ENCODE peak calls at places on chromosomes 13 and 19, in eight cellular contexts. One of them, this sample, is unnamed.
A peak's percentile ranks its signal among the peaks of the same experiment; 100 is the strongest.

GRCh38 chr19:7328647-7329046 is 20.1 kb upstream of the ARHGEF18 start:
- DNase-seq in GDM1: no peak
- DNase-seq in stimulated activated CD4-positive, alpha-beta T cell treated with anti-CD3 and anti-CD28 coated beads, Interleukin-4, amount 100 ng/mL, for 1 hour: no peak
- DNase-seq in tibial nerve: no peak
- DNase-seq in IMR-90: no peak
- DNase-seq in H4: no peak
- DNase-seq in transverse colon: no peak
- DNase-seq in activated naive CD8-positive, alpha-beta T cell treated with anti-CD3 and anti-CD28 coated beads, Interleukin-2, amount 50 U/mL, for 16 hours: no peak
- DNase-seq in this sample: no peak

GRCh38 chr19:18502633-18503294 is 19.1 kb downstream of the ELL start:
- DNase-seq in transverse colon: peak; percentile 40
- DNase-seq in stimulated activated CD4-positive, alpha-beta T cell treated with anti-CD3 and anti-CD28 coated beads, Interleukin-4, amount 100 ng/mL, for 1 hour: no peak
- DNase-seq in IMR-90: no peak
- DNase-seq in GDM1: no peak
- DNase-seq in activated naive CD8-positive, alpha-beta T cell treated with anti-CD3 and anti-CD28 coated beads, Interleukin-2, amount 50 U/mL, for 16 hours: no peak
- DNase-seq in H4: no peak
- DNase-seq in tibial nerve: no peak
- DNase-seq in this sample: no peak

GRCh38 chr19:48400018-48400742 is 6.7 kb downstream of the GRIN2D start:
- DNase-seq in tibial nerve: peak; percentile 37
- DNase-seq in H4: no peak
- DNase-seq in transverse colon: peak; percentile 60
- DNase-seq in IMR-90: peak; percentile 55
- DNase-seq in stimulated activated CD4-positive, alpha-beta T cell treated with anti-CD3 and anti-CD28 coated beads, Interleukin-4, amount 100 ng/mL, for 1 hour: no peak
- DNase-seq in GDM1: no peak
- DNase-seq in activated naive CD8-positive, alpha-beta T cell treated with anti-CD3 and anti-CD28 coated beads, Interleukin-2, amount 50 U/mL, for 16 hours: no peak
- DNase-seq in this sample: no peak

GRCh38 chr13:97125810-97126738 is 96.1 kb upstream of the MBNL2 start:
- DNase-seq in transverse colon: no peak
- DNase-seq in activated naive CD8-positive, alpha-beta T cell treated with anti-CD3 and anti-CD28 coated beads, Interleukin-2, amount 50 U/mL, for 16 hours: no peak
- DNase-seq in tibial nerve: no peak
- DNase-seq in IMR-90: peak; percentile 39
- DNase-seq in stimulated activated CD4-positive, alpha-beta T cell treated with anti-CD3 and anti-CD28 coated beads, Interleukin-4, amount 100 ng/mL, for 1 hour: no peak
- DNase-seq in GDM1: no peak
- DNase-seq in H4: peak; percentile 33
- DNase-seq in this sample: no peak

GRCh38 chr13:38981096-38981495 is 9.5 kb downstream of the STOML3 start:
- DNase-seq in tibial nerve: no peak
- DNase-seq in transverse colon: no peak
- DNase-seq in GDM1: no peak
- DNase-seq in IMR-90: no peak
- DNase-seq in activated naive CD8-positive, alpha-beta T cell treated with anti-CD3 and anti-CD28 coated beads, Interleukin-2, amount 50 U/mL, for 16 hours: no peak
- DNase-seq in H4: no peak
- DNase-seq in stimulated activated CD4-positive, alpha-beta T cell treated with anti-CD3 and anti-CD28 coated beads, Interleukin-4, amount 100 ng/mL, for 1 hour: no peak
- DNase-seq in this sample: no peak

GRCh38 chr13:101474419-101474957 is 22.0 kb downstream of the ITGBL1 start:
- DNase-seq in H4: peak; percentile 61
- DNase-seq in IMR-90: peak; percentile 91
- DNase-seq in tibial nerve: no peak
- DNase-seq in transverse colon: no peak
- DNase-seq in GDM1: no peak
- DNase-seq in stimulated activated CD4-positive, alpha-beta T cell treated with anti-CD3 and anti-CD28 coated beads, Interleukin-4, amount 100 ng/mL, for 1 hour: no peak
- DNase-seq in activated naive CD8-positive, alpha-beta T cell treated with anti-CD3 and anti-CD28 coated beads, Interleukin-2, amount 50 U/mL, for 16 hours: no peak
- DNase-seq in this sample: no peak

GRCh38 chr19:46620716-46621115 is 4.2 kb downstream of the PTGIR start:
- DNase-seq in IMR-90: peak; percentile 85
- DNase-seq in transverse colon: no peak
- DNase-seq in H4: no peak
- DNase-seq in tibial nerve: no peak
- DNase-seq in activated naive CD8-positive, alpha-beta T cell treated with anti-CD3 and anti-CD28 coated beads, Interleukin-2, amount 50 U/mL, for 16 hours: no peak
- DNase-seq in GDM1: no peak
- DNase-seq in stimulated activated CD4-positive, alpha-beta T cell treated with anti-CD3 and anti-CD28 coated beads, Interleukin-4, amount 100 ng/mL, for 1 hour: no peak
- DNase-seq in this sample: no peak

GRCh38 chr13:78147905-78148304 is 229.3 kb upstream of the EDNRB start:
- DNase-seq in transverse colon: no peak
- DNase-seq in activated naive CD8-positive, alpha-beta T cell treated with anti-CD3 and anti-CD28 coated beads, Interleukin-2, amount 50 U/mL, for 16 hours: no peak
- DNase-seq in tibial nerve: no peak
- DNase-seq in GDM1: no peak
- DNase-seq in H4: peak; percentile 22
- DNase-seq in IMR-90: peak; percentile 84
- DNase-seq in stimulated activated CD4-positive, alpha-beta T cell treated with anti-CD3 and anti-CD28 coated beads, Interleukin-4, amount 100 ng/mL, for 1 hour: no peak
- DNase-seq in this sample: no peak

GRCh38 chr19:12789904-12790619 is 1.2 kb upstream of the JUNB start:
- DNase-seq in transverse colon: peak; percentile 97
- DNase-seq in stimulated activated CD4-positive, alpha-beta T cell treated with anti-CD3 and anti-CD28 coated beads, Interleukin-4, amount 100 ng/mL, for 1 hour: peak; percentile 84
- DNase-seq in H4: peak; percentile 94
- DNase-seq in activated naive CD8-positive, alpha-beta T cell treated with anti-CD3 and anti-CD28 coated beads, Interleukin-2, amount 50 U/mL, for 16 hours: no peak
- DNase-seq in IMR-90: peak; percentile 93
- DNase-seq in tibial nerve: peak; percentile 93
- DNase-seq in GDM1: peak; percentile 97
- DNase-seq in this sample: peak; percentile 95

GRCh38 chr19:6540918-6541689 is 10.3 kb downstream of the TNFSF9 start:
- DNase-seq in transverse colon: no peak
- DNase-seq in tibial nerve: no peak
- DNase-seq in H4: no peak
- DNase-seq in activated naive CD8-positive, alpha-beta T cell treated with anti-CD3 and anti-CD28 coated beads, Interleukin-2, amount 50 U/mL, for 16 hours: no peak
- DNase-seq in IMR-90: no peak
- DNase-seq in GDM1: no peak
- DNase-seq in stimulated activated CD4-positive, alpha-beta T cell treated with anti-CD3 and anti-CD28 coated beads, Interleukin-4, amount 100 ng/mL, for 1 hour: no peak
- DNase-seq in this sample: no peak

GRCh38 chr19:42330521-42330835 is 5.0 kb downstream of the MEGF8 start:
- DNase-seq in H4: no peak
- DNase-seq in tibial nerve: peak; percentile 29
- DNase-seq in transverse colon: no peak
- DNase-seq in stimulated activated CD4-positive, alpha-beta T cell treated with anti-CD3 and anti-CD28 coated beads, Interleukin-4, amount 100 ng/mL, for 1 hour: no peak
- DNase-seq in GDM1: no peak
- DNase-seq in activated naive CD8-positive, alpha-beta T cell treated with anti-CD3 and anti-CD28 coated beads, Interleukin-2, amount 50 U/mL, for 16 hours: no peak
- DNase-seq in IMR-90: no peak
- DNase-seq in this sample: no peak

GRCh38 chr19:44890366-44891015 is 563 bp upstream of the TOMM40 start:
- DNase-seq in GDM1: peak; percentile 100
- DNase-seq in IMR-90: peak; percentile 100
- DNase-seq in activated naive CD8-positive, alpha-beta T cell treated with anti-CD3 and anti-CD28 coated beads, Interleukin-2, amount 50 U/mL, for 16 hours: peak; percentile 100
- DNase-seq in transverse colon: no peak
- DNase-seq in tibial nerve: no peak
- DNase-seq in H4: peak; percentile 99
- DNase-seq in stimulated activated CD4-positive, alpha-beta T cell treated with anti-CD3 and anti-CD28 coated beads, Interleukin-4, amount 100 ng/mL, for 1 hour: peak; percentile 100
- DNase-seq in this sample: peak; percentile 98

GRCh38 chr13:94679614-94680013 is 32.7 kb downstream of the SOX21 start:
- DNase-seq in H4: no peak
- DNase-seq in stimulated activated CD4-positive, alpha-beta T cell treated with anti-CD3 and anti-CD28 coated beads, Interleukin-4, amount 100 ng/mL, for 1 hour: no peak
- DNase-seq in transverse colon: no peak
- DNase-seq in IMR-90: no peak
- DNase-seq in GDM1: no peak
- DNase-seq in activated naive CD8-positive, alpha-beta T cell treated with anti-CD3 and anti-CD28 coated beads, Interleukin-2, amount 50 U/mL, for 16 hours: no peak
- DNase-seq in tibial nerve: no peak
- DNase-seq in this sample: no peak

GRCh38 chr13:92963029-92963428 is 263.6 kb upstream of the GPC6 start:
- DNase-seq in activated naive CD8-positive, alpha-beta T cell treated with anti-CD3 and anti-CD28 coated beads, Interleukin-2, amount 50 U/mL, for 16 hours: no peak
- DNase-seq in H4: no peak
- DNase-seq in tibial nerve: no peak
- DNase-seq in stimulated activated CD4-positive, alpha-beta T cell treated with anti-CD3 and anti-CD28 coated beads, Interleukin-4, amount 100 ng/mL, for 1 hour: no peak
- DNase-seq in transverse colon: no peak
- DNase-seq in GDM1: no peak
- DNase-seq in IMR-90: peak; percentile 20
- DNase-seq in this sample: no peak

GRCh38 chr13:66965146-66965545 is 265.0 kb downstream of the PCDH9 start:
- DNase-seq in transverse colon: no peak
- DNase-seq in GDM1: no peak
- DNase-seq in H4: no peak
- DNase-seq in IMR-90: no peak
- DNase-seq in stimulated activated CD4-positive, alpha-beta T cell treated with anti-CD3 and anti-CD28 coated beads, Interleukin-4, amount 100 ng/mL, for 1 hour: no peak
- DNase-seq in tibial nerve: no peak
- DNase-seq in activated naive CD8-positive, alpha-beta T cell treated with anti-CD3 and anti-CD28 coated beads, Interleukin-2, amount 50 U/mL, for 16 hours: no peak
- DNase-seq in this sample: no peak

GRCh38 chr13:44013666-44014291 is 134.1 kb downstream of the LACC1 start:
- DNase-seq in tibial nerve: no peak
- DNase-seq in H4: no peak
- DNase-seq in activated naive CD8-positive, alpha-beta T cell treated with anti-CD3 and anti-CD28 coated beads, Interleukin-2, amount 50 U/mL, for 16 hours: no peak
- DNase-seq in IMR-90: peak; percentile 77
- DNase-seq in transverse colon: no peak
- DNase-seq in GDM1: no peak
- DNase-seq in stimulated activated CD4-positive, alpha-beta T cell treated with anti-CD3 and anti-CD28 coated beads, Interleukin-4, amount 100 ng/mL, for 1 hour: no peak
- DNase-seq in this sample: no peak

GRCh38 chr19:38464421-38465082 is 31.1 kb downstream of the RYR1 start:
- DNase-seq in stimulated activated CD4-positive, alpha-beta T cell treated with anti-CD3 and anti-CD28 coated beads, Interleukin-4, amount 100 ng/mL, for 1 hour: no peak
- DNase-seq in activated naive CD8-positive, alpha-beta T cell treated with anti-CD3 and anti-CD28 coated beads, Interleukin-2, amount 50 U/mL, for 16 hours: no peak
- DNase-seq in transverse colon: no peak
- DNase-seq in IMR-90: no peak
- DNase-seq in H4: no peak
- DNase-seq in tibial nerve: no peak
- DNase-seq in GDM1: no peak
- DNase-seq in this sample: no peak

GRCh38 chr13:40539954-40540706 is 126.3 kb downstream of the FOXO1 start:
- DNase-seq in H4: peak; percentile 56
- DNase-seq in transverse colon: no peak
- DNase-seq in IMR-90: peak; percentile 52
- DNase-seq in activated naive CD8-positive, alpha-beta T cell treated with anti-CD3 and anti-CD28 coated beads, Interleukin-2, amount 50 U/mL, for 16 hours: no peak
- DNase-seq in tibial nerve: no peak
- DNase-seq in stimulated activated CD4-positive, alpha-beta T cell treated with anti-CD3 and anti-CD28 coated beads, Interleukin-4, amount 100 ng/mL, for 1 hour: no peak
- DNase-seq in GDM1: no peak
- DNase-seq in this sample: no peak

GRCh38 chr19:17249887-17250548 is 4.3 kb upstream of the NR2F6 start:
- DNase-seq in stimulated activated CD4-positive, alpha-beta T cell treated with anti-CD3 and anti-CD28 coated beads, Interleukin-4, amount 100 ng/mL, for 1 hour: no peak
- DNase-seq in H4: no peak
- DNase-seq in GDM1: no peak
- DNase-seq in activated naive CD8-positive, alpha-beta T cell treated with anti-CD3 and anti-CD28 coated beads, Interleukin-2, amount 50 U/mL, for 16 hours: no peak
- DNase-seq in tibial nerve: no peak
- DNase-seq in transverse colon: peak; percentile 77
- DNase-seq in IMR-90: no peak
- DNase-seq in this sample: no peak

GRCh38 chr13:98839826-98840769 is 87.6 kb upstream of the SLC15A1 start:
- DNase-seq in activated naive CD8-positive, alpha-beta T cell treated with anti-CD3 and anti-CD28 coated beads, Interleukin-2, amount 50 U/mL, for 16 hours: no peak
- DNase-seq in H4: peak; percentile 21
- DNase-seq in IMR-90: peak; percentile 47
- DNase-seq in transverse colon: peak; percentile 51
- DNase-seq in GDM1: peak; percentile 13
- DNase-seq in tibial nerve: peak; percentile 33
- DNase-seq in stimulated activated CD4-positive, alpha-beta T cell treated with anti-CD3 and anti-CD28 coated beads, Interleukin-4, amount 100 ng/mL, for 1 hour: peak; percentile 43
- DNase-seq in this sample: peak; percentile 11

GRCh38 chr13:100818706-100819105 is 144.1 kb upstream of the TMTC4 start:
- DNase-seq in GDM1: no peak
- DNase-seq in activated naive CD8-positive, alpha-beta T cell treated with anti-CD3 and anti-CD28 coated beads, Interleukin-2, amount 50 U/mL, for 16 hours: no peak
- DNase-seq in tibial nerve: no peak
- DNase-seq in H4: no peak
- DNase-seq in transverse colon: no peak
- DNase-seq in stimulated activated CD4-positive, alpha-beta T cell treated with anti-CD3 and anti-CD28 coated beads, Interleukin-4, amount 100 ng/mL, for 1 hour: no peak
- DNase-seq in IMR-90: no peak
- DNase-seq in this sample: no peak

GRCh38 chr19:33862991-33863390 is 66.3 kb downstream of the KCTD15 start:
- DNase-seq in H4: no peak
- DNase-seq in GDM1: no peak
- DNase-seq in tibial nerve: no peak
- DNase-seq in transverse colon: no peak
- DNase-seq in stimulated activated CD4-positive, alpha-beta T cell treated with anti-CD3 and anti-CD28 coated beads, Interleukin-4, amount 100 ng/mL, for 1 hour: no peak
- DNase-seq in IMR-90: no peak
- DNase-seq in activated naive CD8-positive, alpha-beta T cell treated with anti-CD3 and anti-CD28 coated beads, Interleukin-2, amount 50 U/mL, for 16 hours: no peak
- DNase-seq in this sample: no peak

GRCh38 chr19:12628040-12629022 is 17.6 kb downstream of the ZNF791 start:
- DNase-seq in stimulated activated CD4-positive, alpha-beta T cell treated with anti-CD3 and anti-CD28 coated beads, Interleukin-4, amount 100 ng/mL, for 1 hour: no peak
- DNase-seq in IMR-90: peak; percentile 17
- DNase-seq in transverse colon: no peak
- DNase-seq in activated naive CD8-positive, alpha-beta T cell treated with anti-CD3 and anti-CD28 coated beads, Interleukin-2, amount 50 U/mL, for 16 hours: no peak
- DNase-seq in GDM1: no peak
- DNase-seq in H4: no peak
- DNase-seq in tibial nerve: no peak
- DNase-seq in this sample: no peak

GRCh38 chr19:48807590-48808308 is 3.1 kb downstream of the BCAT2 start:
- DNase-seq in tibial nerve: no peak
- DNase-seq in activated naive CD8-positive, alpha-beta T cell treated with anti-CD3 and anti-CD28 coated beads, Interleukin-2, amount 50 U/mL, for 16 hours: no peak
- DNase-seq in GDM1: no peak
- DNase-seq in IMR-90: no peak
- DNase-seq in stimulated activated CD4-positive, alpha-beta T cell treated with anti-CD3 and anti-CD28 coated beads, Interleukin-4, amount 100 ng/mL, for 1 hour: no peak
- DNase-seq in H4: no peak
- DNase-seq in transverse colon: peak; percentile 48
- DNase-seq in this sample: no peak

GRCh38 chr19:13881231-13881691 is 4.3 kb downstream of the NANOS3 start:
- DNase-seq in activated naive CD8-positive, alpha-beta T cell treated with anti-CD3 and anti-CD28 coated beads, Interleukin-2, amount 50 U/mL, for 16 hours: no peak
- DNase-seq in stimulated activated CD4-positive, alpha-beta T cell treated with anti-CD3 and anti-CD28 coated beads, Interleukin-4, amount 100 ng/mL, for 1 hour: peak; percentile 17
- DNase-seq in transverse colon: no peak
- DNase-seq in IMR-90: peak; percentile 27
- DNase-seq in H4: peak; percentile 78
- DNase-seq in tibial nerve: no peak
- DNase-seq in GDM1: peak; percentile 69
- DNase-seq in this sample: no peak

GRCh38 chr13:27523345-27524073 is 73.1 kb upstream of the MTIF3 start:
- DNase-seq in stimulated activated CD4-positive, alpha-beta T cell treated with anti-CD3 and anti-CD28 coated beads, Interleukin-4, amount 100 ng/mL, for 1 hour: no peak
- DNase-seq in activated naive CD8-positive, alpha-beta T cell treated with anti-CD3 and anti-CD28 coated beads, Interleukin-2, amount 50 U/mL, for 16 hours: no peak
- DNase-seq in tibial nerve: no peak
- DNase-seq in IMR-90: no peak
- DNase-seq in transverse colon: no peak
- DNase-seq in H4: no peak
- DNase-seq in GDM1: peak; percentile 72
- DNase-seq in this sample: no peak

GRCh38 chr19:29806098-29806866 is 5.5 kb upstream of the CCNE1 start:
- DNase-seq in transverse colon: no peak
- DNase-seq in IMR-90: peak; percentile 44
- DNase-seq in GDM1: no peak
- DNase-seq in H4: peak; percentile 77
- DNase-seq in tibial nerve: no peak
- DNase-seq in stimulated activated CD4-positive, alpha-beta T cell treated with anti-CD3 and anti-CD28 coated beads, Interleukin-4, amount 100 ng/mL, for 1 hour: no peak
- DNase-seq in activated naive CD8-positive, alpha-beta T cell treated with anti-CD3 and anti-CD28 coated beads, Interleukin-2, amount 50 U/mL, for 16 hours: no peak
- DNase-seq in this sample: no peak

GRCh38 chr19:29953352-29954247 is 11.6 kb downstream of the URI1 start:
- DNase-seq in transverse colon: no peak
- DNase-seq in stimulated activated CD4-positive, alpha-beta T cell treated with anti-CD3 and anti-CD28 coated beads, Interleukin-4, amount 100 ng/mL, for 1 hour: no peak
- DNase-seq in IMR-90: no peak
- DNase-seq in tibial nerve: no peak
- DNase-seq in activated naive CD8-positive, alpha-beta T cell treated with anti-CD3 and anti-CD28 coated beads, Interleukin-2, amount 50 U/mL, for 16 hours: no peak
- DNase-seq in GDM1: no peak
- DNase-seq in H4: no peak
- DNase-seq in this sample: no peak

GRCh38 chr13:40087021-40088002 is 431.9 kb downstream of the COG6 start:
- DNase-seq in transverse colon: no peak
- DNase-seq in GDM1: no peak
- DNase-seq in H4: no peak
- DNase-seq in stimulated activated CD4-positive, alpha-beta T cell treated with anti-CD3 and anti-CD28 coated beads, Interleukin-4, amount 100 ng/mL, for 1 hour: no peak
- DNase-seq in activated naive CD8-positive, alpha-beta T cell treated with anti-CD3 and anti-CD28 coated beads, Interleukin-2, amount 50 U/mL, for 16 hours: no peak
- DNase-seq in tibial nerve: no peak
- DNase-seq in IMR-90: no peak
- DNase-seq in this sample: no peak

GRCh38 chr13:27796544-27797227 is 4.4 kb downstream of the GSX1 start:
- DNase-seq in transverse colon: no peak
- DNase-seq in tibial nerve: no peak
- DNase-seq in IMR-90: no peak
- DNase-seq in GDM1: no peak
- DNase-seq in activated naive CD8-positive, alpha-beta T cell treated with anti-CD3 and anti-CD28 coated beads, Interleukin-2, amount 50 U/mL, for 16 hours: no peak
- DNase-seq in stimulated activated CD4-positive, alpha-beta T cell treated with anti-CD3 and anti-CD28 coated beads, Interleukin-4, amount 100 ng/mL, for 1 hour: no peak
- DNase-seq in H4: no peak
- DNase-seq in this sample: no peak

GRCh38 chr19:42596391-42597071 is 1.8 kb upstream of the CEACAM8 start:
- DNase-seq in stimulated activated CD4-positive, alpha-beta T cell treated with anti-CD3 and anti-CD28 coated beads, Interleukin-4, amount 100 ng/mL, for 1 hour: peak; percentile 41
- DNase-seq in GDM1: no peak
- DNase-seq in IMR-90: no peak
- DNase-seq in H4: no peak
- DNase-seq in tibial nerve: no peak
- DNase-seq in activated naive CD8-positive, alpha-beta T cell treated with anti-CD3 and anti-CD28 coated beads, Interleukin-2, amount 50 U/mL, for 16 hours: no peak
- DNase-seq in transverse colon: peak; percentile 39
- DNase-seq in this sample: no peak

GRCh38 chr19:52048604-52049493 is at the start of gene ZNF432:
- DNase-seq in H4: peak; percentile 98
- DNase-seq in activated naive CD8-positive, alpha-beta T cell treated with anti-CD3 and anti-CD28 coated beads, Interleukin-2, amount 50 U/mL, for 16 hours: peak; percentile 54
- DNase-seq in GDM1: peak; percentile 94
- DNase-seq in tibial nerve: peak; percentile 90
- DNase-seq in transverse colon: peak; percentile 90
- DNase-seq in stimulated activated CD4-positive, alpha-beta T cell treated with anti-CD3 and anti-CD28 coated beads, Interleukin-4, amount 100 ng/mL, for 1 hour: peak; percentile 80
- DNase-seq in IMR-90: peak; percentile 91
- DNase-seq in this sample: peak; percentile 87

GRCh38 chr19:7562646-7563393 is 27.3 kb downstream of the PNPLA6 start:
- DNase-seq in H4: no peak
- DNase-seq in activated naive CD8-positive, alpha-beta T cell treated with anti-CD3 and anti-CD28 coated beads, Interleukin-2, amount 50 U/mL, for 16 hours: no peak
- DNase-seq in GDM1: no peak
- DNase-seq in stimulated activated CD4-positive, alpha-beta T cell treated with anti-CD3 and anti-CD28 coated beads, Interleukin-4, amount 100 ng/mL, for 1 hour: no peak
- DNase-seq in IMR-90: no peak
- DNase-seq in transverse colon: no peak
- DNase-seq in tibial nerve: no peak
- DNase-seq in this sample: no peak

GRCh38 chr19:7912697-7913564 is 1.7 kb upstream of the TGFBR3L start:
- DNase-seq in IMR-90: no peak
- DNase-seq in transverse colon: no peak
- DNase-seq in tibial nerve: no peak
- DNase-seq in activated naive CD8-positive, alpha-beta T cell treated with anti-CD3 and anti-CD28 coated beads, Interleukin-2, amount 50 U/mL, for 16 hours: no peak
- DNase-seq in stimulated activated CD4-positive, alpha-beta T cell treated with anti-CD3 and anti-CD28 coated beads, Interleukin-4, amount 100 ng/mL, for 1 hour: no peak
- DNase-seq in GDM1: no peak
- DNase-seq in H4: no peak
- DNase-seq in this sample: no peak